ENCODE peak calls at places on chromosome 12, in ten cellular contexts. H, N, V, Z, L, J, D, Y, F and C are unnamed samples.

GRCh38 chr12:5586201-5586600 is 154.3 kb downstream of the NTF3 start:
- DNase-seq in H (peak), N (peak), V (peak), Z (peak), L (no peak), J (no peak), D (no peak), Y (no peak), F (no peak), C (no peak)

GRCh38 chr12:117472983-117473382 is 111.6 kb upstream of the NOS1 start:
- DNase-seq in H (no peak), N (peak), V (no peak), Z (no peak), L (no peak), J (peak), D (no peak), Y (no peak), F (no peak), C (no peak)

GRCh38 chr12:105418232-105418631 is 87.7 kb downstream of the C12orf75 start:
- DNase-seq in H (peak), N (no peak), V (peak), Z (peak), L (no peak), J (peak), D (no peak), Y (no peak), F (no peak), C (no peak)

GRCh38 chr12:6182279-6182898 is 17.8 kb upstream of the CD9 start:
- DNase-seq in H (no peak), N (peak), V (peak), Z (peak), L (no peak), J (no peak), D (no peak), Y (no peak), F (peak), C (no peak)

GRCh38 chr12:110159671-110160245 is 35.6 kb downstream of the IFT81 start:
- DNase-seq in H (no peak), N (no peak), V (no peak), Z (no peak), L (no peak), J (no peak), D (no peak), Y (no peak), F (no peak), C (no peak)

GRCh38 chr12:92756905-92757598 is 54.3 kb downstream of the PLEKHG7 start:
- DNase-seq in H (no peak), N (no peak), V (no peak), Z (no peak), L (no peak), J (no peak), D (no peak), Y (no peak), F (no peak), C (no peak)

GRCh38 chr12:22755629-22756028 is 130.7 kb downstream of the ETNK1 start:
- DNase-seq in H (no peak), N (no peak), V (no peak), Z (no peak), L (no peak), J (no peak), D (no peak), Y (no peak), F (no peak), C (no peak)

GRCh38 chr12:84502907-84503787 is 409.5 kb downstream of the SLC6A15 start:
- DNase-seq in H (peak), N (peak), V (peak), Z (peak), L (no peak), J (peak), D (no peak), Y (no peak), F (peak), C (no peak)

GRCh38 chr12:11577658-11578260 is 71.7 kb upstream of the ETV6 start:
- DNase-seq in H (peak), N (no peak), V (no peak), Z (peak), L (no peak), J (no peak), D (no peak), Y (no peak), F (no peak), C (no peak)